ENCODE peak calls at places on chromosomes 1 and 21, in eight cellular contexts. One of them, this sample, is unnamed.
A peak's percentile ranks its signal among the peaks of the same experiment; 100 is the strongest.

GRCh38 chr21:46048926-46049889 is 48.7 kb upstream of the COL6A2 start:
- DNase-seq in uterus: peak; percentile 98
- DNase-seq in amniotic stem cell: peak; percentile 89
- DNase-seq in stimulated activated CD8-positive, alpha-beta memory T cell treated with anti-CD3 and anti-CD28 coated beads, Interleukin-2, amount 100 ng/mL, for 1 hour: no peak
- DNase-seq in KBM-7: no peak
- DNase-seq in Right ventricle myocardium superior: peak; percentile 93
- DNase-seq in LoVo: no peak
- DNase-seq in choroid plexus epithelial cell: peak; percentile 98
- DNase-seq in this sample: peak; percentile 14

GRCh38 chr1:215081566-215082531 is 688 bp upstream of the KCNK2 start:
- DNase-seq in amniotic stem cell: no peak
- DNase-seq in LoVo: no peak
- DNase-seq in uterus: no peak
- DNase-seq in choroid plexus epithelial cell: peak; percentile 11
- DNase-seq in stimulated activated CD8-positive, alpha-beta memory T cell treated with anti-CD3 and anti-CD28 coated beads, Interleukin-2, amount 100 ng/mL, for 1 hour: no peak
- DNase-seq in Right ventricle myocardium superior: no peak
- DNase-seq in KBM-7: no peak
- DNase-seq in this sample: no peak

GRCh38 chr1:175889848-175890247 is 146.5 kb upstream of the TNR start:
- DNase-seq in KBM-7: no peak
- DNase-seq in stimulated activated CD8-positive, alpha-beta memory T cell treated with anti-CD3 and anti-CD28 coated beads, Interleukin-2, amount 100 ng/mL, for 1 hour: no peak
- DNase-seq in uterus: no peak
- DNase-seq in LoVo: no peak
- DNase-seq in amniotic stem cell: no peak
- DNase-seq in Right ventricle myocardium superior: no peak
- DNase-seq in choroid plexus epithelial cell: no peak
- DNase-seq in this sample: no peak

GRCh38 chr1:79079770-79080169 is 73.2 kb upstream of the ADGRL4 start:
- DNase-seq in amniotic stem cell: peak; percentile 57
- DNase-seq in KBM-7: peak; percentile 48
- DNase-seq in uterus: no peak
- DNase-seq in LoVo: no peak
- DNase-seq in stimulated activated CD8-positive, alpha-beta memory T cell treated with anti-CD3 and anti-CD28 coated beads, Interleukin-2, amount 100 ng/mL, for 1 hour: no peak
- DNase-seq in Right ventricle myocardium superior: no peak
- DNase-seq in choroid plexus epithelial cell: peak; percentile 85
- DNase-seq in this sample: no peak

GRCh38 chr1:1426961-1427934 is 6.2 kb upstream of the ANKRD65 start:
- DNase-seq in stimulated activated CD8-positive, alpha-beta memory T cell treated with anti-CD3 and anti-CD28 coated beads, Interleukin-2, amount 100 ng/mL, for 1 hour: no peak
- DNase-seq in choroid plexus epithelial cell: no peak
- DNase-seq in uterus: no peak
- DNase-seq in LoVo: no peak
- DNase-seq in Right ventricle myocardium superior: no peak
- DNase-seq in amniotic stem cell: no peak
- DNase-seq in KBM-7: no peak
- DNase-seq in this sample: peak; percentile 78

GRCh38 chr1:51575406-51576084 is 41.3 kb upstream of the OSBPL9 start:
- DNase-seq in stimulated activated CD8-positive, alpha-beta memory T cell treated with anti-CD3 and anti-CD28 coated beads, Interleukin-2, amount 100 ng/mL, for 1 hour: no peak
- DNase-seq in Right ventricle myocardium superior: no peak
- DNase-seq in choroid plexus epithelial cell: peak; percentile 67
- DNase-seq in LoVo: no peak
- DNase-seq in uterus: no peak
- DNase-seq in amniotic stem cell: no peak
- DNase-seq in KBM-7: peak; percentile 76
- DNase-seq in this sample: no peak

GRCh38 chr21:15978158-15978805 is 248.5 kb downstream of the USP25 start:
- DNase-seq in choroid plexus epithelial cell: peak; percentile 67
- DNase-seq in Right ventricle myocardium superior: no peak
- DNase-seq in stimulated activated CD8-positive, alpha-beta memory T cell treated with anti-CD3 and anti-CD28 coated beads, Interleukin-2, amount 100 ng/mL, for 1 hour: no peak
- DNase-seq in KBM-7: no peak
- DNase-seq in uterus: no peak
- DNase-seq in amniotic stem cell: no peak
- DNase-seq in LoVo: no peak
- DNase-seq in this sample: no peak

GRCh38 chr1:235011599-235012435 is 116.8 kb downstream of the TOMM20 start:
- DNase-seq in Right ventricle myocardium superior: peak; percentile 77
- DNase-seq in stimulated activated CD8-positive, alpha-beta memory T cell treated with anti-CD3 and anti-CD28 coated beads, Interleukin-2, amount 100 ng/mL, for 1 hour: peak; percentile 89
- DNase-seq in uterus: peak; percentile 80
- DNase-seq in choroid plexus epithelial cell: peak; percentile 97
- DNase-seq in LoVo: peak; percentile 78
- DNase-seq in KBM-7: peak; percentile 98
- DNase-seq in amniotic stem cell: peak; percentile 84
- DNase-seq in this sample: no peak

GRCh38 chr1:228368801-228369607 is 37.6 kb downstream of the TRIM11 start:
- DNase-seq in uterus: no peak
- DNase-seq in choroid plexus epithelial cell: no peak
- DNase-seq in stimulated activated CD8-positive, alpha-beta memory T cell treated with anti-CD3 and anti-CD28 coated beads, Interleukin-2, amount 100 ng/mL, for 1 hour: no peak
- DNase-seq in Right ventricle myocardium superior: peak; percentile 87
- DNase-seq in amniotic stem cell: no peak
- DNase-seq in KBM-7: no peak
- DNase-seq in LoVo: no peak
- DNase-seq in this sample: no peak

GRCh38 chr1:27960762-27961645 is 1.2 kb downstream of the XKR8 start:
- DNase-seq in Right ventricle myocardium superior: no peak
- DNase-seq in amniotic stem cell: no peak
- DNase-seq in choroid plexus epithelial cell: peak; percentile 32
- DNase-seq in KBM-7: no peak
- DNase-seq in uterus: no peak
- DNase-seq in stimulated activated CD8-positive, alpha-beta memory T cell treated with anti-CD3 and anti-CD28 coated beads, Interleukin-2, amount 100 ng/mL, for 1 hour: no peak
- DNase-seq in LoVo: no peak
- DNase-seq in this sample: no peak

GRCh38 chr1:93740601-93741031 is 59.0 kb upstream of the BCAR3 start:
- DNase-seq in choroid plexus epithelial cell: no peak
- DNase-seq in stimulated activated CD8-positive, alpha-beta memory T cell treated with anti-CD3 and anti-CD28 coated beads, Interleukin-2, amount 100 ng/mL, for 1 hour: no peak
- DNase-seq in Right ventricle myocardium superior: no peak
- DNase-seq in amniotic stem cell: no peak
- DNase-seq in LoVo: no peak
- DNase-seq in KBM-7: no peak
- DNase-seq in uterus: no peak
- DNase-seq in this sample: no peak

GRCh38 chr1:22410928-22411495 is 40.6 kb upstream of the ZBTB40 start:
- DNase-seq in stimulated activated CD8-positive, alpha-beta memory T cell treated with anti-CD3 and anti-CD28 coated beads, Interleukin-2, amount 100 ng/mL, for 1 hour: no peak
- DNase-seq in Right ventricle myocardium superior: no peak
- DNase-seq in amniotic stem cell: no peak
- DNase-seq in uterus: no peak
- DNase-seq in KBM-7: no peak
- DNase-seq in LoVo: no peak
- DNase-seq in choroid plexus epithelial cell: no peak
- DNase-seq in this sample: no peak

GRCh38 chr1:163870666-163871065 is 548.9 kb downstream of the NUF2 start:
- DNase-seq in stimulated activated CD8-positive, alpha-beta memory T cell treated with anti-CD3 and anti-CD28 coated beads, Interleukin-2, amount 100 ng/mL, for 1 hour: no peak
- DNase-seq in amniotic stem cell: no peak
- DNase-seq in Right ventricle myocardium superior: no peak
- DNase-seq in choroid plexus epithelial cell: peak; percentile 2
- DNase-seq in KBM-7: no peak
- DNase-seq in LoVo: no peak
- DNase-seq in uterus: no peak
- DNase-seq in this sample: no peak

GRCh38 chr1:86872086-86872485 is 41.8 kb downstream of the SELENOF start:
- DNase-seq in Right ventricle myocardium superior: no peak
- DNase-seq in stimulated activated CD8-positive, alpha-beta memory T cell treated with anti-CD3 and anti-CD28 coated beads, Interleukin-2, amount 100 ng/mL, for 1 hour: no peak
- DNase-seq in amniotic stem cell: no peak
- DNase-seq in KBM-7: no peak
- DNase-seq in LoVo: no peak
- DNase-seq in choroid plexus epithelial cell: peak; percentile 33
- DNase-seq in uterus: no peak
- DNase-seq in this sample: no peak

GRCh38 chr1:177256153-177256814 is 85.5 kb downstream of the BRINP2 start:
- DNase-seq in KBM-7: peak; percentile 38
- DNase-seq in LoVo: peak; percentile 8
- DNase-seq in stimulated activated CD8-positive, alpha-beta memory T cell treated with anti-CD3 and anti-CD28 coated beads, Interleukin-2, amount 100 ng/mL, for 1 hour: no peak
- DNase-seq in amniotic stem cell: no peak
- DNase-seq in uterus: peak; percentile 44
- DNase-seq in choroid plexus epithelial cell: peak; percentile 91
- DNase-seq in Right ventricle myocardium superior: peak; percentile 64
- DNase-seq in this sample: peak; percentile 74

GRCh38 chr1:153658400-153659174 is at the start of gene SNAPIN:
- DNase-seq in amniotic stem cell: peak; percentile 64
- DNase-seq in uterus: peak; percentile 93
- DNase-seq in stimulated activated CD8-positive, alpha-beta memory T cell treated with anti-CD3 and anti-CD28 coated beads, Interleukin-2, amount 100 ng/mL, for 1 hour: peak; percentile 79
- DNase-seq in LoVo: peak; percentile 90
- DNase-seq in choroid plexus epithelial cell: peak; percentile 92
- DNase-seq in Right ventricle myocardium superior: peak; percentile 95
- DNase-seq in KBM-7: peak; percentile 93
- DNase-seq in this sample: peak; percentile 92

GRCh38 chr1:173258484-173259264 is 51.5 kb upstream of the TNFSF4 start:
- DNase-seq in amniotic stem cell: no peak
- DNase-seq in LoVo: no peak
- DNase-seq in stimulated activated CD8-positive, alpha-beta memory T cell treated with anti-CD3 and anti-CD28 coated beads, Interleukin-2, amount 100 ng/mL, for 1 hour: no peak
- DNase-seq in Right ventricle myocardium superior: no peak
- DNase-seq in choroid plexus epithelial cell: no peak
- DNase-seq in uterus: no peak
- DNase-seq in KBM-7: no peak
- DNase-seq in this sample: no peak

GRCh38 chr1:54945393-54945936 is 35.0 kb upstream of the TMEM61 start:
- DNase-seq in uterus: no peak
- DNase-seq in choroid plexus epithelial cell: no peak
- DNase-seq in KBM-7: no peak
- DNase-seq in stimulated activated CD8-positive, alpha-beta memory T cell treated with anti-CD3 and anti-CD28 coated beads, Interleukin-2, amount 100 ng/mL, for 1 hour: no peak
- DNase-seq in Right ventricle myocardium superior: no peak
- DNase-seq in LoVo: peak; percentile 76
- DNase-seq in amniotic stem cell: no peak
- DNase-seq in this sample: no peak

GRCh38 chr1:46549697-46550681 is 1.5 kb downstream of the KNCN start:
- DNase-seq in amniotic stem cell: no peak
- DNase-seq in Right ventricle myocardium superior: no peak
- DNase-seq in uterus: no peak
- DNase-seq in choroid plexus epithelial cell: peak; percentile 79
- DNase-seq in KBM-7: peak; percentile 32
- DNase-seq in stimulated activated CD8-positive, alpha-beta memory T cell treated with anti-CD3 and anti-CD28 coated beads, Interleukin-2, amount 100 ng/mL, for 1 hour: peak; percentile 30
- DNase-seq in LoVo: no peak
- DNase-seq in this sample: no peak

GRCh38 chr21:36700961-36701911 is 2.3 kb downstream of the SIM2 start:
- DNase-seq in KBM-7: no peak
- DNase-seq in amniotic stem cell: no peak
- DNase-seq in choroid plexus epithelial cell: no peak
- DNase-seq in uterus: no peak
- DNase-seq in stimulated activated CD8-positive, alpha-beta memory T cell treated with anti-CD3 and anti-CD28 coated beads, Interleukin-2, amount 100 ng/mL, for 1 hour: no peak
- DNase-seq in Right ventricle myocardium superior: no peak
- DNase-seq in LoVo: no peak
- DNase-seq in this sample: no peak

GRCh38 chr21:38937286-38937790 is 131.6 kb downstream of the ETS2 start:
- DNase-seq in amniotic stem cell: no peak
- DNase-seq in Right ventricle myocardium superior: no peak
- DNase-seq in stimulated activated CD8-positive, alpha-beta memory T cell treated with anti-CD3 and anti-CD28 coated beads, Interleukin-2, amount 100 ng/mL, for 1 hour: no peak
- DNase-seq in LoVo: no peak
- DNase-seq in uterus: no peak
- DNase-seq in KBM-7: no peak
- DNase-seq in choroid plexus epithelial cell: peak; percentile 46
- DNase-seq in this sample: no peak

GRCh38 chr1:36884801-36885200 is 149.5 kb downstream of the GRIK3 start:
- DNase-seq in choroid plexus epithelial cell: no peak
- DNase-seq in amniotic stem cell: no peak
- DNase-seq in KBM-7: no peak
- DNase-seq in Right ventricle myocardium superior: no peak
- DNase-seq in stimulated activated CD8-positive, alpha-beta memory T cell treated with anti-CD3 and anti-CD28 coated beads, Interleukin-2, amount 100 ng/mL, for 1 hour: no peak
- DNase-seq in uterus: no peak
- DNase-seq in LoVo: no peak
- DNase-seq in this sample: no peak

GRCh38 chr21:42463861-42464515 is 32.0 kb downstream of the RSPH1 start:
- DNase-seq in KBM-7: peak; percentile 66
- DNase-seq in Right ventricle myocardium superior: no peak
- DNase-seq in LoVo: peak; percentile 28
- DNase-seq in choroid plexus epithelial cell: peak; percentile 75
- DNase-seq in amniotic stem cell: no peak
- DNase-seq in stimulated activated CD8-positive, alpha-beta memory T cell treated with anti-CD3 and anti-CD28 coated beads, Interleukin-2, amount 100 ng/mL, for 1 hour: peak; percentile 30
- DNase-seq in uterus: no peak
- DNase-seq in this sample: peak; percentile 60

GRCh38 chr1:59431566-59432294 is 134.8 kb downstream of the FGGY start:
- DNase-seq in Right ventricle myocardium superior: no peak
- DNase-seq in uterus: no peak
- DNase-seq in KBM-7: no peak
- DNase-seq in choroid plexus epithelial cell: peak; percentile 14
- DNase-seq in stimulated activated CD8-positive, alpha-beta memory T cell treated with anti-CD3 and anti-CD28 coated beads, Interleukin-2, amount 100 ng/mL, for 1 hour: no peak
- DNase-seq in amniotic stem cell: no peak
- DNase-seq in LoVo: no peak
- DNase-seq in this sample: no peak

GRCh38 chr21:31173881-31174555 is 135.7 kb upstream of the KRTAP19-8 start:
- DNase-seq in KBM-7: no peak
- DNase-seq in Right ventricle myocardium superior: peak; percentile 69
- DNase-seq in amniotic stem cell: no peak
- DNase-seq in stimulated activated CD8-positive, alpha-beta memory T cell treated with anti-CD3 and anti-CD28 coated beads, Interleukin-2, amount 100 ng/mL, for 1 hour: no peak
- DNase-seq in choroid plexus epithelial cell: no peak
- DNase-seq in LoVo: no peak
- DNase-seq in uterus: no peak
- DNase-seq in this sample: peak; percentile 41

GRCh38 chr1:226951286-226952120 is 11.4 kb downstream of the COQ8A start:
- DNase-seq in LoVo: no peak
- DNase-seq in choroid plexus epithelial cell: no peak
- DNase-seq in amniotic stem cell: no peak
- DNase-seq in KBM-7: no peak
- DNase-seq in stimulated activated CD8-positive, alpha-beta memory T cell treated with anti-CD3 and anti-CD28 coated beads, Interleukin-2, amount 100 ng/mL, for 1 hour: no peak
- DNase-seq in Right ventricle myocardium superior: no peak
- DNase-seq in uterus: no peak
- DNase-seq in this sample: no peak

GRCh38 chr1:197388801-197389200 is 120.7 kb downstream of the CRB1 start:
- DNase-seq in uterus: no peak
- DNase-seq in choroid plexus epithelial cell: peak; percentile 16
- DNase-seq in LoVo: no peak
- DNase-seq in stimulated activated CD8-positive, alpha-beta memory T cell treated with anti-CD3 and anti-CD28 coated beads, Interleukin-2, amount 100 ng/mL, for 1 hour: no peak
- DNase-seq in Right ventricle myocardium superior: no peak
- DNase-seq in amniotic stem cell: no peak
- DNase-seq in KBM-7: no peak
- DNase-seq in this sample: no peak

GRCh38 chr21:44975720-44976555 is 36.1 kb downstream of the SLX9 start:
- DNase-seq in amniotic stem cell: no peak
- DNase-seq in LoVo: no peak
- DNase-seq in KBM-7: no peak
- DNase-seq in Right ventricle myocardium superior: no peak
- DNase-seq in uterus: no peak
- DNase-seq in choroid plexus epithelial cell: no peak
- DNase-seq in stimulated activated CD8-positive, alpha-beta memory T cell treated with anti-CD3 and anti-CD28 coated beads, Interleukin-2, amount 100 ng/mL, for 1 hour: no peak
- DNase-seq in this sample: no peak

GRCh38 chr1:246187834-246188372 is 319.2 kb downstream of the SMYD3 start:
- DNase-seq in amniotic stem cell: no peak
- DNase-seq in choroid plexus epithelial cell: no peak
- DNase-seq in uterus: no peak
- DNase-seq in stimulated activated CD8-positive, alpha-beta memory T cell treated with anti-CD3 and anti-CD28 coated beads, Interleukin-2, amount 100 ng/mL, for 1 hour: no peak
- DNase-seq in Right ventricle myocardium superior: no peak
- DNase-seq in KBM-7: no peak
- DNase-seq in LoVo: no peak
- DNase-seq in this sample: no peak

GRCh38 chr21:44556879-44557278 is 1.7 kb downstream of the KRTAP10-3 start:
- DNase-seq in stimulated activated CD8-positive, alpha-beta memory T cell treated with anti-CD3 and anti-CD28 coated beads, Interleukin-2, amount 100 ng/mL, for 1 hour: no peak
- DNase-seq in KBM-7: no peak
- DNase-seq in amniotic stem cell: no peak
- DNase-seq in choroid plexus epithelial cell: no peak
- DNase-seq in Right ventricle myocardium superior: no peak
- DNase-seq in uterus: no peak
- DNase-seq in LoVo: no peak
- DNase-seq in this sample: no peak

GRCh38 chr1:236021424-236022135 is 43.3 kb downstream of the NID1 start:
- DNase-seq in choroid plexus epithelial cell: peak; percentile 28
- DNase-seq in uterus: peak; percentile 68
- DNase-seq in KBM-7: no peak
- DNase-seq in Right ventricle myocardium superior: no peak
- DNase-seq in LoVo: no peak
- DNase-seq in amniotic stem cell: no peak
- DNase-seq in stimulated activated CD8-positive, alpha-beta memory T cell treated with anti-CD3 and anti-CD28 coated beads, Interleukin-2, amount 100 ng/mL, for 1 hour: no peak
- DNase-seq in this sample: no peak

GRCh38 chr1:116415699-116416533 is 42.9 kb downstream of the ATP1A1 start:
- DNase-seq in uterus: no peak
- DNase-seq in choroid plexus epithelial cell: peak; percentile 25
- DNase-seq in LoVo: no peak
- DNase-seq in stimulated activated CD8-positive, alpha-beta memory T cell treated with anti-CD3 and anti-CD28 coated beads, Interleukin-2, amount 100 ng/mL, for 1 hour: no peak
- DNase-seq in KBM-7: peak; percentile 75
- DNase-seq in Right ventricle myocardium superior: peak; percentile 66
- DNase-seq in amniotic stem cell: no peak
- DNase-seq in this sample: no peak